ENCODE peak calls at places on chromosomes 12 and 14, in nine cellular contexts. A, Z, Y, P, M, W, H, X and J are unnamed samples.
A peak's percentile ranks its signal among the peaks of the same experiment; 100 is the strongest.

GRCh38 chr14:104093366-104094055 is 8.0 kb downstream of the ASPG start:
- DNase-seq in A (peak; percentile 60), Z (no peak), Y (no peak), P (no peak), M (no peak), W (no peak), H (no peak), X (no peak), J (no peak)

GRCh38 chr14:22113401-22113800 is 439.8 kb upstream of the OR4E1 start:
- DNase-seq in A (no peak), Z (no peak), Y (no peak), P (no peak), M (no peak), W (no peak), H (no peak), X (no peak), J (no peak)

GRCh38 chr12:88111074-88111652 is 30.7 kb downstream of the CEP290 start:
- DNase-seq in A (no peak), Z (no peak), Y (no peak), P (peak; percentile 38), M (no peak), W (peak; percentile 67), H (no peak), X (no peak), J (no peak)

GRCh38 chr14:60212503-60213371 is 36.3 kb upstream of the PPM1A start:
- DNase-seq in A (no peak), Z (no peak), Y (no peak), P (no peak), M (no peak), W (no peak), H (no peak), X (no peak), J (no peak)

GRCh38 chr12:64891629-64892028 is 67.2 kb downstream of the TBC1D30 start:
- DNase-seq in A (no peak), Z (no peak), Y (no peak), P (no peak), M (no peak), W (no peak), H (no peak), X (no peak), J (no peak)

GRCh38 chr12:94898388-94898787 is 105.1 kb downstream of the NDUFA12 start:
- DNase-seq in A (no peak), Z (no peak), Y (no peak), P (no peak), M (no peak), W (peak; percentile 19), H (no peak), X (no peak), J (no peak)

GRCh38 chr14:64708148-64709004 is 4.2 kb downstream of the PLEKHG3 start:
- DNase-seq in A (no peak), Z (no peak), Y (no peak), P (no peak), M (peak; percentile 75), W (no peak), H (peak; percentile 91), X (no peak), J (peak; percentile 34)

GRCh38 chr12:6828671-6829531 is 694 bp downstream of the P3H3 start:
- DNase-seq in A (peak; percentile 57), Z (peak; percentile 38), Y (peak; percentile 56), P (no peak), M (peak; percentile 79), W (no peak), H (peak; percentile 82), X (no peak), J (no peak)

GRCh38 chr14:68896132-68896531 is 83.0 kb downstream of the ACTN1 start:
- DNase-seq in A (no peak), Z (no peak), Y (no peak), P (no peak), M (no peak), W (peak; percentile 21), H (no peak), X (no peak), J (no peak)

GRCh38 chr12:94078736-94079509 is 69.5 kb upstream of the PLXNC1 start:
- DNase-seq in A (no peak), Z (no peak), Y (no peak), P (no peak), M (no peak), W (no peak), H (no peak), X (no peak), J (no peak)

GRCh38 chr14:90624228-90624627 is 192.0 kb downstream of the TTC7B start:
- DNase-seq in A (no peak), Z (no peak), Y (no peak), P (peak; percentile 42), M (no peak), W (peak; percentile 55), H (no peak), X (peak; percentile 91), J (peak; percentile 94)

GRCh38 chr12:57488397-57489156 is 709 bp downstream of the MARS1 start:
- DNase-seq in A (no peak), Z (no peak), Y (no peak), P (no peak), M (no peak), W (peak; percentile 38), H (peak; percentile 64), X (no peak), J (no peak)

GRCh38 chr12:57487597-57488396 is at the start of gene MARS1:
- DNase-seq in A (peak; percentile 96), Z (peak; percentile 96), Y (peak; percentile 96), P (peak; percentile 94), M (peak; percentile 98), W (peak; percentile 95), H (peak; percentile 98), X (peak; percentile 96), J (peak; percentile 96)

GRCh38 chr12:57489157-57489641 is 1.3 kb downstream of the MARS1 start:
- DNase-seq in A (no peak), Z (no peak), Y (no peak), P (no peak), M (no peak), W (no peak), H (peak; percentile 49), X (no peak), J (no peak)

GRCh38 chr12:57491393-57492280 is 3.8 kb downstream of the MARS1 start:
- DNase-seq in A (no peak), Z (no peak), Y (no peak), P (no peak), M (no peak), W (no peak), H (peak; percentile 25), X (no peak), J (no peak)

DNA sequence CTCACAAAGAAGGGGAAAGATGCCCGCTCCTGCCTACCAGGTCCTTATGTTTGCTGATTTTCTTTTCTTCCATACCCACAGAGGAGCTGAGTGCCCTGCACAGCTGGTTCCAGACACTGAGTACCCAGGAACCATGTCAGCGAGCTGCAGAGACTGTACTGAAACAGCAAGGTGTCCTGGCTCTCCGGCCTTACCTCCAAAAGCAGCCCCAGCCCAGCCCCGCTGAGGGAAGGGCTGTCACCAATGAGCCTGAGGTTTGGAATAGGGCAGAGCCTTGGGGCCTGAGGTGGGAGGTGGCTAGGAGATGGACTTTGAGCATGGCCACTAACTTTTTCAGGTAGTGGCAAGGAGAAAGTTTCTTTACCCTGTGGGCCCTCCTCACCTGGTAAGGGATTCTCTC is 2.3 kb downstream of the MARS1 start:
- DNase-seq in A (no peak), Z (no peak), Y (no peak), P (no peak), M (no peak), W (no peak), H (peak; percentile 62), X (no peak), J (no peak)
- H3K36me3 ChIP-seq in A (peaks cover 21% of the 10 kb centered on the region), Z (peaks cover 31% of the 10 kb centered on the region), Y (peaks cover 26% of the 10 kb centered on the region), P (peaks cover 21% of the 10 kb centered on the region), M (peaks cover 18% of the 10 kb centered on the region), W (peaks cover 10% of the 10 kb centered on the region), H (peaks cover 41% of the 10 kb centered on the region), X (no peaks in the 10 kb centered on the region), J (peaks cover 37% of the 10 kb centered on the region)

DNA sequence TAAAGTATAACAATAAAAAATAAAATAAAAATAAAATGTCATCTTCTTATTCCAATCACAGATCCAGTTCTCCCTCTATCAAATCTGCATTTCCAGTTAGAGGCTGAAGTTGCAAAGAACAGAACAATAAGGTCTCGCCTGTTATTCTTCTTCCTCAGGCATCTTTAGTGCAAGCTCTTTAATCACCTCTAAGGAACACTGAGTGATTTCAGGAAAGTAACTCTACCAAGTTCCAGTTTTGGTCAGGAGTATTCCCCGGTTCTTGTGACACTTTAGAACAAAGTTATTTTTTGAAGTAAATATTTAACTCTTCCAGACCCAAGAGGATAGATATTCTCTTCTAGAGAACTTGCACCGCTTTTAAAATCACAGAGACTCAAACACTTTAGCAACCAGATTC is 57.8 kb upstream of the DICER1 start:
- DNase-seq in A (no peak), Z (no peak), Y (no peak), P (no peak), M (no peak), W (no peak), H (no peak), X (no peak), J (no peak)
- TF ChIP-seq POLR2A in A (no peak), Z (no peak), Y (no peak), P (no peak), M (no peak), W (no peak), H (no peak), X (no peak), J (no peak)

GRCh38 chr14:51554339-51554920 is 97.3 kb upstream of the FRMD6 start:
- DNase-seq in A (no peak), Z (no peak), Y (no peak), P (no peak), M (no peak), W (peak; percentile 51), H (no peak), X (no peak), J (no peak)
- H3K27ac ChIP-seq in A (no peak overlapping the region), Z (no peak overlapping the region), Y (no peak overlapping the region), P (no peak overlapping the region), M (no peak overlapping the region), W (peak overlapping the region; percentile 59), H (no peak overlapping the region), X (no peak overlapping the region), J (no peak overlapping the region)

GRCh38 chr12:120175062-120175461 is 19.5 kb downstream of the GCN1 start:
- DNase-seq in A (no peak), Z (no peak), Y (no peak), P (no peak), M (no peak), W (no peak), H (no peak), X (no peak), J (no peak)

GRCh38 chr12:120172053-120172452 is 22.5 kb downstream of the GCN1 start:
- DNase-seq in A (no peak), Z (no peak), Y (no peak), P (no peak), M (no peak), W (no peak), H (no peak), X (no peak), J (no peak)

GRCh38 chr12:120170631-120171030 is 23.9 kb downstream of the GCN1 start:
- DNase-seq in A (no peak), Z (no peak), Y (no peak), P (no peak), M (no peak), W (no peak), H (peak; percentile 0), X (no peak), J (no peak)

GRCh38 chr12:120180975-120181374 is 13.5 kb downstream of the GCN1 start:
- DNase-seq in A (no peak), Z (no peak), Y (no peak), P (no peak), M (no peak), W (no peak), H (no peak), X (no peak), J (no peak)

DNA sequence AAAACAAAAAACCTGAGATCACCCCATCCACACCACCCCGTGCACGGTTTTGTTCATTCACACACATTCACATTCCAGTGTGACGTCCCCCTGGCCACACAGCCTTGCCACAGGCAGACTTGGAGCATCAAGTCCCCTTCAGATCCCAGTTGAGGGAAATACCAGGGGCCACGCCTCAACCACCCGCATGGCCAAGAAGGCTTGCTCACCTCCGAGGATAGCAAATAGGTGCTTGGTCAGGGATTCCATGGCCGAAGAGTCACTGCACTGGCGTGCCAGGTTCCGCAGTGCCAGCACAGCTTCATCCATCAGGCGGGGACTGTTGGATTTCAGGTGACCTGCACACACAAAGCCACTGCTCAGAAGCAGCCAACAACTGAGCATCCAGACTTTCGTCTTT is 19.0 kb downstream of the GCN1 start:
- DNase-seq in A (no peak), Z (no peak), Y (no peak), P (no peak), M (no peak), W (no peak), H (no peak), X (no peak), J (peak; percentile 43)
- H3K36me3 ChIP-seq in A (peaks cover 91% of the 10 kb centered on the region), Z (peaks cover 100% of the 10 kb centered on the region), Y (peaks cover 88% of the 10 kb centered on the region), P (peaks cover 67% of the 10 kb centered on the region), M (peaks cover 41% of the 10 kb centered on the region), W (peaks cover 29% of the 10 kb centered on the region), H (peaks cover 99% of the 10 kb centered on the region), X (no peaks in the 10 kb centered on the region), J (peaks cover 4% of the 10 kb centered on the region)